ENCODE peak calls at places on chromosomes 13 and 19, in seven cellular contexts. F is IMR-90, B is neuronal stem cell, E is H1, V is mesendoderm, Y is H9, L is trophoblast cell. W is an unnamed sample.
A peak's percentile ranks its signal among the peaks of the same experiment; 100 is the strongest.

GRCh38 chr13:44063881-44064280 is 184.2 kb downstream of the LACC1 start:
- DNase-seq in F (no peak), V (no peak), B (no peak), L (peak; percentile 77), Y (no peak), E (no peak), W (no peak)

GRCh38 chr13:44713793-44714469 is 137.8 kb upstream of the TSC22D1 start:
- DNase-seq in B (no peak), E (peak; percentile 31), L (peak; percentile 93), Y (peak; percentile 45), V (peak; percentile 95), F (peak; percentile 94), W (peak; percentile 89)

GRCh38 chr13:36059366-36059765 is 71.8 kb downstream of the DCLK1 start:
- DNase-seq in F (no peak), L (no peak), E (no peak), B (no peak), Y (no peak), V (no peak), W (no peak)

GRCh38 chr19:19626516-19627441 is 1.2 kb downstream of the LPAR2 start:
- DNase-seq in Y (no peak), L (peak; percentile 19), V (no peak), E (no peak), F (no peak), B (no peak), W (no peak)

GRCh38 chr13:84574851-84575250 is 692.6 kb upstream of the SLITRK1 start:
- DNase-seq in Y (no peak), F (peak; percentile 16), B (no peak), L (no peak), E (no peak), V (no peak), W (peak; percentile 3)

GRCh38 chr13:29886446-29886845 is 36.0 kb upstream of the UBL3 start:
- DNase-seq in F (no peak), B (no peak), Y (no peak), E (no peak), L (no peak), V (no peak), W (no peak)

GRCh38 chr19:50607874-50608785 is 31.6 kb downstream of the SYT3 start:
- DNase-seq in F (peak; percentile 67), E (peak; percentile 97), L (peak; percentile 25), Y (peak; percentile 100), B (peak; percentile 94), V (peak; percentile 98), W (no peak)

GRCh38 chr19:55723491-55723890 is 14.7 kb downstream of the NLRP9 start:
- DNase-seq in Y (no peak), F (no peak), V (no peak), E (no peak), B (no peak), L (no peak), W (no peak)

GRCh38 chr19:10713317-10713716 is 4.6 kb upstream of the DNM2 start:
- DNase-seq in V (no peak), Y (no peak), F (no peak), E (no peak), L (no peak), B (no peak), W (no peak)

GRCh38 chr13:52652980-52653303 is 306 bp downstream of the SUGT1 start:
- DNase-seq in V (no peak), E (no peak), B (no peak), Y (no peak), F (no peak), L (no peak), W (no peak)

GRCh38 chr19:50280983-50281382 is 48.2 kb downstream of the KCNC3 start:
- DNase-seq in F (no peak), L (no peak), Y (no peak), B (no peak), E (no peak), V (no peak), W (no peak)

DNA sequence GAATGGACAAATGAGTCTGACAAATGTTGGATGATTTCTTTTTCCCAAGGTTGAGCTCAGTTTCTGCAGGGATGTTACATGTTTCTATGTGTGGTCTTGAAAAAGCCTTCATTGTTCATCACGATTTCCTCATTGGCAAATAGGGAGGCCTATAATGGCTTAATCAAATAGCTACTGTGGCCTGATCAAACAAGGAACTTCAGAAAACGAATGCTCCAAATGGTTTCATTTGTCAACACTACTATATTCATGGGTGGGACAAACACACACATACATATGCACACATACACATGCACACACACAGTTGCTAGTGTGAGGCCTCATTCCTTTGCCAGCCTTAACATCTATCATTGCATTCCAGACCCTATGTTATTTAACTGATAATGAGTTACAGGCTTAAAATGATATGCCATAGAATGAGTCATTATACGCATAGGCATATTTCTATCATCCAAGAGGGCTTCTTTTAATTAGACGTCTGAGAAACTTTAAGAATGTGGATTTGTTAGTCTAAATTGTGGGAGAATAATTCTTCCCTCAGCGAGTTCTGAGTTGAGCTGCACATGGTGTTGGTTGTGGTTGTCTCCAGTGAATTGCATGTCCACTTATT is 140.2 kb downstream of the KLF5 start:
- DNase-seq in Y (no peak), B (no peak), V (no peak), E (no peak), F (no peak), L (peak; percentile 72), W (no peak)
- H3K79me1 ChIP-seq in Y (no peaks in the 10 kb centered on the region), B (no peaks in the 10 kb centered on the region), V (no peaks in the 10 kb centered on the region), E (no peaks in the 10 kb centered on the region), F (no peaks in the 10 kb centered on the region), L (no peaks in the 10 kb centered on the region), W (no peaks in the 10 kb centered on the region)

GRCh38 chr19:47885067-47885463 is 1.1 kb downstream of the SULT2A1 start:
- DNase-seq in E (no peak), L (no peak), V (no peak), F (no peak), Y (no peak), B (no peak), W (no peak)

GRCh38 chr19:47886010-47886559 is at the start of gene SULT2A1:
- DNase-seq in E (no peak), Y (no peak), V (no peak), B (no peak), F (no peak), L (no peak), W (no peak)

GRCh38 chr19:47882890-47883289 is 3.2 kb downstream of the SULT2A1 start:
- DNase-seq in B (no peak), V (no peak), Y (no peak), E (no peak), F (no peak), L (no peak), W (no peak)

DNA sequence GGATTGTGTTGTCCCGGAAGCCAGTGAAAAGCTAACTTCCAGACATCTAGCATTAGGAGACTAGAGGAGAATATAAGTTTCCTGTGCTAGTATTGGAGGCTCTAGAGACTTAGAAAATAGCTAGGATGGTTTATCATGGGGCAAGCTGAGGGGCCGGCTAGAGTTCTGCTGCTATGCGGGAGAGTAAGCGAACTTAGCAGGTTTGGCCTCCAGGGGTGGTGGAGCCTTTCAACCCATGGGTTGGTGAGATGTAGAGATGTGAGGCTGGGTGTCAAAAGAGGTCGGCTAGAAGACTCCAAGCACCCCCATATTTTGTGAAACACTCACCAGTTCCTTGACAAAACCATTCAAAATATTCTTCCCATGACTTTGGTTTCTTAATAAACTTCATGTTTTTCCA is 4.4 kb downstream of the SULT2A1 start:
- DNase-seq in L (no peak), E (no peak), V (peak; percentile 11), Y (no peak), B (no peak), F (no peak), W (no peak)
- H3K79me1 ChIP-seq in L (no peaks in the 10 kb centered on the region), E (no peaks in the 10 kb centered on the region), V (no peaks in the 10 kb centered on the region), Y (no peaks in the 10 kb centered on the region), B (no peaks in the 10 kb centered on the region), F (no peaks in the 10 kb centered on the region), W (no peaks in the 10 kb centered on the region)

GRCh38 chr13:86188170-86188569 is 389.0 kb upstream of the SLITRK6 start:
- DNase-seq in Y (no peak), E (no peak), F (no peak), L (no peak), B (no peak), V (peak; percentile 36), W (no peak)
- H3K79me1 ChIP-seq in Y (no peaks in the 10 kb centered on the region), E (no peaks in the 10 kb centered on the region), F (no peaks in the 10 kb centered on the region), L (no peaks in the 10 kb centered on the region), B (no peaks in the 10 kb centered on the region), V (no peaks in the 10 kb centered on the region), W (no peaks in the 10 kb centered on the region)

DNA sequence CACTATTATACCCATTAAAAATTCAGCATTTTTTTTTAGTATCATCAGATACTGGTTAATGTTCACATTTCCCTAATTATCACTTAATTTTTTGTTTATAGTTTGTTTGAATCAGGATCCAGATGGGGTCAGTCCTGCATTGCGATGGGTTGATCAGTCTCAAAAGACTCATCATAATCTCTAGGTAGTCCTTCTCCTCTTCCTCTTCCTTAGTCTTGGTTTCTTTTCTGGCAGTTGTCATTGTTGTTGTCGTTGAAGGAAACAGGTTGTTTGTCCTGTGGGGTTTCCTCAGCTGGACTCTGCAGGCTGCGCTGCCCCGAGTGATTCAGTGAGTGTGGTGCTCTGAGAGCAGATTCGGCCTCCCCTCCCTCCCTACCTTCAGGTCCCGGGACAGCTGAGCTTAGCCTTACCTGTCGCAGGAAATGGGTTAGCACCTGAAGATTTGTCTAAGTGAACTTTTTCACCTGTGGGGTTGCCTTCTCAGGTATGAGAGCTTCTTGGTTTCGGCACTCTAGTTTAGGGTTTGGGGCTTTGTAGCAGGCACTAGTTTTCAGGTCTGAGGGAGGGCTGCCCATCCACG is 34.1 kb downstream of the NFIX start:
- DNase-seq in E (no peak), L (no peak), Y (no peak), V (no peak), F (no peak), B (no peak), W (no peak)
- H3K79me1 ChIP-seq in E (no peaks in the 10 kb centered on the region), L (no peaks in the 10 kb centered on the region), Y (no peaks in the 10 kb centered on the region), V (no peaks in the 10 kb centered on the region), F (peaks cover 100% of the 10 kb centered on the region), B (no peaks in the 10 kb centered on the region), W (no peaks in the 10 kb centered on the region)

DNA sequence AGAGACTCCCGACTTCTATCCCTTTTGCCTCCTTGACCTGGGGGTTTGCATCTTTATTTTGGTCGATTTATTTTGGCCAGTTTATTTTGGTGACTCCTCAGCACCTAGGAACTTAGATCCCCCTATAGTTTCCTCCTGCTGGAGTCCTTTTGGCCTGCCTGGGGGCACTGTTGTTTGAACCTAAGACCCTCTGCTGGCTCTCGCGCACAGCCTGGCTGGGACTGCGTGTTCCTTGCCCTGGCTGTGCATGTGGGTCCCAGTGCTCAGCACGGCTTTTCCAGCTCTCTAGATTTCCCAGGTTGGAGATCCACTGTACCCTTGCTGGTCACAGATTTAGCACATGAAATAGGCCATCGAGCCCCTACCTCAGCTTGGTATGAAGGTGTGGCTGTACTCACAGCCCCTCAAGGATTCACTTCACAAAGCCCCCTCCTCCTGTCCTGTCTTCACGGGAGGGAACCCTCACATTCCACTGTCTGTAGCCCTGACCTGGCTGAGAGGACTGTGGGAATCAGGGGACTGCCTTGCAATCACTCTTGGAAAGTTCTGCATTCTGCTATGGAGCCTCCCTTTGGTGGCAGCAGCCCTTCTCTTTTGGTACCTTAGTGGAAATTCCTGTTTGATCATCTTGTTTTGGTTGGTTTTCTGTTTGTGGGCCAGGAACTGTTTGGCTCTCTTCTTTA is 8.3 kb downstream of the UBAC2 start:
- DNase-seq in V (no peak), E (no peak), B (no peak), F (no peak), Y (no peak), L (no peak), W (no peak)
- H3K79me1 ChIP-seq in V (peaks cover 32% of the 10 kb centered on the region), E (peaks cover 26% of the 10 kb centered on the region), B (peaks cover 6% of the 10 kb centered on the region), F (peaks cover 63% of the 10 kb centered on the region), Y (peaks cover 14% of the 10 kb centered on the region), L (no peaks in the 10 kb centered on the region), W (peaks cover 39% of the 10 kb centered on the region)

W was measured in mesenchymal stem cell.